ENCODE peak calls at places on chromosomes 3 and 15, in seven cellular contexts. One of them, this sample, is unnamed.

GRCh38 chr15:69297642-69298353 is 914 bp upstream of the PAQR5 start:
- DNase-seq in body of pancreas: no peak
- DNase-seq in uterus: no peak
- DNase-seq in AG04450: no peak
- DNase-seq in suprapubic skin: no peak
- DNase-seq in cardiac muscle cell: no peak
- DNase-seq in psoas muscle: no peak
- DNase-seq in this sample: no peak

GRCh38 chr3:52495096-52495495 is at the start of gene STAB1:
- DNase-seq in body of pancreas: no peak
- DNase-seq in uterus: peak; percentile 44
- DNase-seq in AG04450: no peak
- DNase-seq in suprapubic skin: no peak
- DNase-seq in cardiac muscle cell: no peak
- DNase-seq in psoas muscle: peak; percentile 77
- DNase-seq in this sample: no peak

GRCh38 chr3:36695769-36696137 is 68.6 kb downstream of the DCLK3 start:
- DNase-seq in body of pancreas: no peak
- DNase-seq in uterus: no peak
- DNase-seq in AG04450: peak; percentile 51
- DNase-seq in suprapubic skin: no peak
- DNase-seq in cardiac muscle cell: no peak
- DNase-seq in psoas muscle: no peak
- DNase-seq in this sample: no peak

GRCh38 chr15:60667925-60668324 is 189.0 kb upstream of the ICE2 start:
- DNase-seq in body of pancreas: no peak
- DNase-seq in uterus: no peak
- DNase-seq in AG04450: no peak
- DNase-seq in suprapubic skin: no peak
- DNase-seq in cardiac muscle cell: no peak
- DNase-seq in psoas muscle: no peak
- DNase-seq in this sample: no peak

GRCh38 chr3:189204467-189204866 is 32.7 kb downstream of the TPRG1 start:
- DNase-seq in body of pancreas: no peak
- DNase-seq in uterus: no peak
- DNase-seq in AG04450: no peak
- DNase-seq in suprapubic skin: no peak
- DNase-seq in cardiac muscle cell: no peak
- DNase-seq in psoas muscle: no peak
- DNase-seq in this sample: no peak

GRCh38 chr3:144380832-144381231 is 409.2 kb downstream of the DIPK2A start:
- DNase-seq in body of pancreas: no peak
- DNase-seq in uterus: no peak
- DNase-seq in AG04450: no peak
- DNase-seq in suprapubic skin: no peak
- DNase-seq in cardiac muscle cell: no peak
- DNase-seq in psoas muscle: no peak
- DNase-seq in this sample: no peak

GRCh38 chr3:145183261-145183660 is 977.7 kb downstream of the PLOD2 start:
- DNase-seq in body of pancreas: no peak
- DNase-seq in uterus: no peak
- DNase-seq in AG04450: no peak
- DNase-seq in suprapubic skin: no peak
- DNase-seq in cardiac muscle cell: no peak
- DNase-seq in psoas muscle: no peak
- DNase-seq in this sample: no peak

GRCh38 chr15:85361306-85361705 is 19.1 kb upstream of the AKAP13 start:
- DNase-seq in body of pancreas: no peak
- DNase-seq in uterus: no peak
- DNase-seq in AG04450: no peak
- DNase-seq in suprapubic skin: no peak
- DNase-seq in cardiac muscle cell: no peak
- DNase-seq in psoas muscle: no peak
- DNase-seq in this sample: peak; percentile 69

GRCh38 chr15:90049666-90050604 is 48.8 kb downstream of the ZNF710 start:
- DNase-seq in body of pancreas: no peak
- DNase-seq in uterus: no peak
- DNase-seq in AG04450: no peak
- DNase-seq in suprapubic skin: no peak
- DNase-seq in cardiac muscle cell: no peak
- DNase-seq in psoas muscle: peak; percentile 48
- DNase-seq in this sample: no peak

GRCh38 chr3:152257246-152258074 is 11.3 kb upstream of the MBNL1 start:
- DNase-seq in body of pancreas: no peak
- DNase-seq in uterus: no peak
- DNase-seq in AG04450: no peak
- DNase-seq in suprapubic skin: no peak
- DNase-seq in cardiac muscle cell: no peak
- DNase-seq in psoas muscle: no peak
- DNase-seq in this sample: peak; percentile 48

GRCh38 chr3:147390589-147391569 is 15.5 kb downstream of the ZIC4 start:
- DNase-seq in body of pancreas: no peak
- DNase-seq in uterus: no peak
- DNase-seq in AG04450: no peak
- DNase-seq in suprapubic skin: no peak
- DNase-seq in cardiac muscle cell: no peak
- DNase-seq in psoas muscle: no peak
- DNase-seq in this sample: no peak

GRCh38 chr3:181017690-181018089 is 28.2 kb upstream of the DNAJC19 start:
- DNase-seq in body of pancreas: no peak
- DNase-seq in uterus: no peak
- DNase-seq in AG04450: no peak
- DNase-seq in suprapubic skin: no peak
- DNase-seq in cardiac muscle cell: no peak
- DNase-seq in psoas muscle: no peak
- DNase-seq in this sample: no peak

GRCh38 chr15:57772223-57772957 is 65.9 kb downstream of the POLR2M start:
- DNase-seq in body of pancreas: no peak
- DNase-seq in uterus: no peak
- DNase-seq in AG04450: no peak
- DNase-seq in suprapubic skin: no peak
- DNase-seq in cardiac muscle cell: no peak
- DNase-seq in psoas muscle: no peak
- DNase-seq in this sample: no peak

GRCh38 chr3:72102057-72102711 is 317.2 kb upstream of the PROK2 start:
- DNase-seq in body of pancreas: no peak
- DNase-seq in uterus: no peak
- DNase-seq in AG04450: no peak
- DNase-seq in suprapubic skin: no peak
- DNase-seq in cardiac muscle cell: no peak
- DNase-seq in psoas muscle: no peak
- DNase-seq in this sample: no peak

GRCh38 chr15:41825572-41826535 is 2.0 kb upstream of the JMJD7 start:
- DNase-seq in body of pancreas: no peak
- DNase-seq in uterus: no peak
- DNase-seq in AG04450: no peak
- DNase-seq in suprapubic skin: no peak
- DNase-seq in cardiac muscle cell: no peak
- DNase-seq in psoas muscle: no peak
- DNase-seq in this sample: no peak

GRCh38 chr3:59559721-59560514 is 510.1 kb upstream of the CFAP20DC start:
- DNase-seq in body of pancreas: no peak
- DNase-seq in uterus: no peak
- DNase-seq in AG04450: peak; percentile 73
- DNase-seq in suprapubic skin: no peak
- DNase-seq in cardiac muscle cell: no peak
- DNase-seq in psoas muscle: no peak
- DNase-seq in this sample: no peak

GRCh38 chr15:77738441-77739437 is 106.0 kb upstream of the LINGO1 start:
- DNase-seq in body of pancreas: no peak
- DNase-seq in uterus: no peak
- DNase-seq in AG04450: no peak
- DNase-seq in suprapubic skin: no peak
- DNase-seq in cardiac muscle cell: no peak
- DNase-seq in psoas muscle: no peak
- DNase-seq in this sample: no peak

GRCh38 chr3:49570033-49570654 is 15.9 kb downstream of the BSN start:
- DNase-seq in body of pancreas: no peak
- DNase-seq in uterus: no peak
- DNase-seq in AG04450: no peak
- DNase-seq in suprapubic skin: no peak
- DNase-seq in cardiac muscle cell: no peak
- DNase-seq in psoas muscle: no peak
- DNase-seq in this sample: no peak

GRCh38 chr3:193830791-193831191 is 237.8 kb downstream of the OPA1 start:
- DNase-seq in body of pancreas: no peak
- DNase-seq in uterus: no peak
- DNase-seq in AG04450: no peak
- DNase-seq in suprapubic skin: no peak
- DNase-seq in cardiac muscle cell: no peak
- DNase-seq in psoas muscle: no peak
- DNase-seq in this sample: no peak

GRCh38 chr15:91939432-91939831 is 85.9 kb downstream of the SLCO3A1 start:
- DNase-seq in body of pancreas: no peak
- DNase-seq in uterus: no peak
- DNase-seq in AG04450: no peak
- DNase-seq in suprapubic skin: no peak
- DNase-seq in cardiac muscle cell: no peak
- DNase-seq in psoas muscle: no peak
- DNase-seq in this sample: no peak

GRCh38 chr15:100842756-100843730 is 36.6 kb upstream of the ALDH1A3 start:
- DNase-seq in body of pancreas: no peak
- DNase-seq in uterus: no peak
- DNase-seq in AG04450: peak; percentile 80
- DNase-seq in suprapubic skin: no peak
- DNase-seq in cardiac muscle cell: no peak
- DNase-seq in psoas muscle: no peak
- DNase-seq in this sample: no peak

GRCh38 chr3:197692641-197693040 is 44.1 kb downstream of the RUBCN start:
- DNase-seq in body of pancreas: no peak
- DNase-seq in uterus: no peak
- DNase-seq in AG04450: no peak
- DNase-seq in suprapubic skin: no peak
- DNase-seq in cardiac muscle cell: no peak
- DNase-seq in psoas muscle: no peak
- DNase-seq in this sample: no peak

GRCh38 chr3:29538610-29538958 is 257.7 kb downstream of the RBMS3 start:
- DNase-seq in body of pancreas: no peak
- DNase-seq in uterus: no peak
- DNase-seq in AG04450: no peak
- DNase-seq in suprapubic skin: no peak
- DNase-seq in cardiac muscle cell: no peak
- DNase-seq in psoas muscle: no peak
- DNase-seq in this sample: no peak

GRCh38 chr3:61638721-61639120 is 77.3 kb downstream of the PTPRG start:
- DNase-seq in body of pancreas: no peak
- DNase-seq in uterus: no peak
- DNase-seq in AG04450: no peak
- DNase-seq in suprapubic skin: no peak
- DNase-seq in cardiac muscle cell: no peak
- DNase-seq in psoas muscle: no peak
- DNase-seq in this sample: no peak

GRCh38 chr3:98743071-98743470 is 20.1 kb upstream of the ST3GAL6 start:
- DNase-seq in body of pancreas: no peak
- DNase-seq in uterus: no peak
- DNase-seq in AG04450: no peak
- DNase-seq in suprapubic skin: no peak
- DNase-seq in cardiac muscle cell: no peak
- DNase-seq in psoas muscle: no peak
- DNase-seq in this sample: no peak

GRCh38 chr15:101070502-101071273 is 151.5 kb downstream of the LRRK1 start:
- DNase-seq in body of pancreas: no peak
- DNase-seq in uterus: no peak
- DNase-seq in AG04450: peak; percentile 30
- DNase-seq in suprapubic skin: no peak
- DNase-seq in cardiac muscle cell: no peak
- DNase-seq in psoas muscle: no peak
- DNase-seq in this sample: no peak

GRCh38 chr3:131702156-131702555 is 199.4 kb upstream of the MRPL3 start:
- DNase-seq in body of pancreas: no peak
- DNase-seq in uterus: no peak
- DNase-seq in AG04450: no peak
- DNase-seq in suprapubic skin: no peak
- DNase-seq in cardiac muscle cell: no peak
- DNase-seq in psoas muscle: no peak
- DNase-seq in this sample: no peak

GRCh38 chr3:77906102-77906709 is 866.3 kb downstream of the ROBO2 start:
- DNase-seq in body of pancreas: no peak
- DNase-seq in uterus: no peak
- DNase-seq in AG04450: no peak
- DNase-seq in suprapubic skin: no peak
- DNase-seq in cardiac muscle cell: no peak
- DNase-seq in psoas muscle: no peak
- DNase-seq in this sample: no peak

GRCh38 chr3:49872801-49873281 is 3.1 kb upstream of the CAMKV start:
- DNase-seq in body of pancreas: no peak
- DNase-seq in uterus: no peak
- DNase-seq in AG04450: no peak
- DNase-seq in suprapubic skin: no peak
- DNase-seq in cardiac muscle cell: no peak
- DNase-seq in psoas muscle: no peak
- DNase-seq in this sample: no peak

GRCh38 chr3:42118762-42119361 is 27.7 kb downstream of the TRAK1 start:
- DNase-seq in body of pancreas: peak; percentile 13
- DNase-seq in uterus: no peak
- DNase-seq in AG04450: no peak
- DNase-seq in suprapubic skin: peak; percentile 54
- DNase-seq in cardiac muscle cell: peak; percentile 52
- DNase-seq in psoas muscle: peak; percentile 72
- DNase-seq in this sample: peak; percentile 76
- TF ChIP-seq CTCF in body of pancreas: no peak
- TF ChIP-seq CTCF in uterus: no peak
- TF ChIP-seq CTCF in AG04450: peak; percentile 44
- TF ChIP-seq CTCF in suprapubic skin: peak; percentile 9
- TF ChIP-seq CTCF in cardiac muscle cell: peak; percentile 30
- TF ChIP-seq CTCF in psoas muscle: peak; percentile 53
- TF ChIP-seq CTCF in this sample: peak; percentile 36

GRCh38 chr3:102536479-102536878 is 101.7 kb downstream of the ZPLD1 start:
- DNase-seq in body of pancreas: no peak
- DNase-seq in uterus: no peak
- DNase-seq in AG04450: peak; percentile 4
- DNase-seq in suprapubic skin: no peak
- DNase-seq in cardiac muscle cell: peak; percentile 31
- DNase-seq in psoas muscle: no peak
- DNase-seq in this sample: peak; percentile 29
- TF ChIP-seq CTCF in body of pancreas: peak; percentile 10
- TF ChIP-seq CTCF in uterus: peak; percentile 53
- TF ChIP-seq CTCF in AG04450: peak; percentile 48
- TF ChIP-seq CTCF in suprapubic skin: peak; percentile 20
- TF ChIP-seq CTCF in cardiac muscle cell: peak; percentile 45
- TF ChIP-seq CTCF in psoas muscle: peak; percentile 44
- TF ChIP-seq CTCF in this sample: no peak

GRCh38 chr3:153625506-153625905 is 463.5 kb downstream of the RAP2B start:
- DNase-seq in body of pancreas: no peak
- DNase-seq in uterus: no peak
- DNase-seq in AG04450: no peak
- DNase-seq in suprapubic skin: no peak
- DNase-seq in cardiac muscle cell: no peak
- DNase-seq in psoas muscle: no peak
- DNase-seq in this sample: no peak
- TF ChIP-seq CTCF in body of pancreas: no peak
- TF ChIP-seq CTCF in uterus: no peak
- TF ChIP-seq CTCF in AG04450: peak; percentile 18
- TF ChIP-seq CTCF in suprapubic skin: no peak
- TF ChIP-seq CTCF in cardiac muscle cell: no peak
- TF ChIP-seq CTCF in psoas muscle: no peak
- TF ChIP-seq CTCF in this sample: no peak

DNA sequence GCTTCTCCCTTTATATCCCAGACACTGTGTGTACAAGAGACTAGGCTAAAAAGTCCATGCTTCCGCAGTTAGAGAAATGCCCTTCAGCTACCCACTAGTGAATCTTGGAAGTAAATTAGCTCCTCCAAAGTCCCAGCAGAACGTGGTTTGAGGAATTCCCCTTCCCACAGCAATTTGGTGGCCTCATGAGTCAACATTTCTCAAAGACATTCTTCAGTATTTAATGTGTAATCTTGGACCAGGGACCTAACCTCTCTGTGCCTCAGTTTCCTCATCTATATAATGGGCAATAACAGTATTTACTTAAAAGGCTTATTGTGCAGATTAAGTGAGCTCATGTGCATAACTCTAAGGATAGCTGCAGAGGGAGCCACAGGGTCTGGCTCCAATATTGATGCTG is 92.2 kb downstream of the OXNAD1 start:
- DNase-seq in body of pancreas: no peak
- DNase-seq in uterus: no peak
- DNase-seq in AG04450: no peak
- DNase-seq in suprapubic skin: no peak
- DNase-seq in cardiac muscle cell: no peak
- DNase-seq in psoas muscle: no peak
- DNase-seq in this sample: no peak
- TF ChIP-seq CTCF in body of pancreas: no peak
- TF ChIP-seq CTCF in uterus: no peak
- TF ChIP-seq CTCF in AG04450: peak; percentile 14
- TF ChIP-seq CTCF in suprapubic skin: no peak
- TF ChIP-seq CTCF in cardiac muscle cell: no peak
- TF ChIP-seq CTCF in psoas muscle: no peak
- TF ChIP-seq CTCF in this sample: no peak